ENCODE peak calls at places on chromosomes 3 and 15, in four cellular contexts. M is GM12878, X is HepG2, L is H1. E is an unnamed sample.

GRCh38 chr3:13833506-13834257 is 46.2 kb downstream of the WNT7A start:
- DNase-seq in M (no peak), X (no peak), L (no peak), E (no peak)

GRCh38 chr3:120678331-120678845 is 3.7 kb downstream of the HGD start:
- DNase-seq in M (peak), X (peak), L (no peak), E (peak)

GRCh38 chr15:50260969-50261496 is 4.5 kb downstream of the HDC start:
- DNase-seq in M (no peak), X (peak), L (no peak), E (no peak)

GRCh38 chr3:168047190-168047795 is 48.4 kb downstream of the GOLIM4 start:
- DNase-seq in M (peak), X (peak), L (no peak), E (peak)

GRCh38 chr3:119228290-119229145 is 12.2 kb downstream of the B4GALT4 start:
- DNase-seq in M (no peak), X (no peak), L (no peak), E (no peak)

GRCh38 chr15:51024735-51025453 is 69.8 kb downstream of the TNFAIP8L3 start:
- DNase-seq in M (no peak), X (no peak), L (no peak), E (no peak)

GRCh38 chr15:69987492-69988482 is 109.9 kb downstream of the TLE3 start:
- DNase-seq in M (no peak), X (no peak), L (no peak), E (no peak)

GRCh38 chr3:187748050-187748481 is 2.8 kb upstream of the BCL6 start:
- DNase-seq in M (no peak), X (peak), L (peak), E (peak)

GRCh38 chr3:184531580-184532290 is 29.9 kb upstream of the EPHB3 start:
- DNase-seq in M (no peak), X (no peak), L (no peak), E (no peak)

GRCh38 chr3:41198526-41198925 is 779 bp upstream of the CTNNB1 start:
- DNase-seq in M (no peak), X (peak), L (no peak), E (no peak)

GRCh38 chr3:53650424-53650823 is 156.0 kb downstream of the CACNA1D start:
- DNase-seq in M (peak), X (no peak), L (no peak), E (no peak)
- TF ChIP-seq SUZ12 in M (no peak), X (no peak), L (no peak), E (no peak)

GRCh38 chr15:21267231-21267630 is 173.1 kb downstream of the POTEB3 start:
- DNase-seq in M (no peak), X (no peak), L (no peak), E (no peak)
- TF ChIP-seq ZNF274 in M (no peak), X (no peak), L (no peak), E (no peak)

GRCh38 chr15:68434021-68434420 is 2.1 kb upstream of the ITGA11 start:
- DNase-seq in M (no peak), X (no peak), L (peak), E (no peak)
- TF ChIP-seq SUZ12 in M (no peak), X (no peak), L (no peak), E (no peak)

GRCh38 chr15:40501487-40501886 is 30.7 kb downstream of the CHST14 start:
- DNase-seq in M (no peak), X (no peak), L (no peak), E (no peak)

GRCh38 chr15:40498418-40498817 is 27.6 kb downstream of the CHST14 start:
- DNase-seq in M (no peak), X (no peak), L (no peak), E (no peak)

GRCh38 chr15:40500584-40501330 is 30.0 kb downstream of the CHST14 start:
- DNase-seq in M (no peak), X (no peak), L (no peak), E (no peak)

GRCh38 chr15:40499931-40500330 is 29.1 kb downstream of the CHST14 start:
- DNase-seq in M (no peak), X (no peak), L (no peak), E (no peak)

GRCh38 chr15:40498891-40499290 is 28.1 kb downstream of the CHST14 start:
- DNase-seq in M (no peak), X (no peak), L (no peak), E (no peak)
- TF ChIP-seq ZNF274 in M (no peak), X (no peak), L (no peak), E (no peak)

GRCh38 chr15:78976691-78977090 is 31.8 kb upstream of the CTSH start:
- DNase-seq in M (no peak), X (no peak), L (no peak), E (no peak)
- TF ChIP-seq SUZ12 in M (no peak), X (no peak), L (no peak), E (no peak)

DNA sequence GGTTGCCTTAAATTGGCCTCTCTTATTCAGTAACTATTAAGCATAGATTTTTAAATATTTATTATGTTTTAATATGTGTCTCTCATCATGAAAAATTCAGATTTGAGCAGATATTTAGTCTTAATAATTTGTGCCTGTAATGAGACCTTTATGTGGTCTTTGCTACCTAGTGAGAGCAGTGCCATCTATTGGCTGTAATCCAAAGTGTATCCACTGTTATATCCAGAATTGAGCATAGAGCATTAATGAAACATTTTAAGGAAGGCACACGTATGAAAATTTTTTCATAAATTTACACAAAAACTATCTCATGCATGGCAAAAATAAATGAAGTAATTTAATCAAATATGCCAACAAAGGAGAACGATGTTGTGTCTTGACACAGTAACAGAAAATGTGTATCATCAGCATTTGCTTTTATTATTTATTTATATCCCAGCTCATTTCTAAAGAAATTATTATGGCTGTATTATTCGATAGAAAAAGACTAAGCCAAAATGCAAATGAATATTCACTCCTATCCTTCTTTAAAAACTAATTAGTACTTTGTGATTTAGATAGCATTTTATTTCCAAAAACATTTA is 203.5 kb downstream of the RSRC1 start:
- DNase-seq in M (no peak), X (peak), L (no peak), E (peak)
- TF ChIP-seq ZNF274 in M (no peak), X (no peak), L (no peak), E (no peak)

E was measured in NT2/D1.